ENCODE peak calls at places on chromosomes 11 and 22, in six cellular contexts. W, E, O, H, C and L are unnamed samples.

GRCh38 chr11:132540586-132540985 is 991.7 kb downstream of the OPCML start:
- DNase-seq in C (no peak), O (no peak), W (no peak), E (no peak), H (no peak), L (no peak)

GRCh38 chr22:21942407-21942895 is 10.2 kb downstream of the PPM1F start:
- DNase-seq in H (peak), O (no peak), E (peak), C (no peak), W (no peak), L (no peak)

GRCh38 chr11:66848671-66849500 is 5.6 kb downstream of the RCE1 start:
- DNase-seq in O (no peak), H (no peak), W (no peak), E (no peak), C (no peak), L (no peak)

GRCh38 chr11:2109541-2110019 is 29.6 kb downstream of the IGF2 start:
- DNase-seq in H (no peak), W (no peak), C (no peak), E (no peak), O (no peak), L (no peak)

GRCh38 chr11:14078941-14079522 is 116.5 kb downstream of the SPON1 start:
- DNase-seq in C (no peak), O (no peak), W (no peak), H (no peak), E (no peak), L (no peak)

GRCh38 chr11:45023065-45023365 is 72.3 kb upstream of the TP53I11 start:
- DNase-seq in O (no peak), H (no peak), C (no peak), W (no peak), E (no peak), L (no peak)

GRCh38 chr11:65911682-65912568 is 6.9 kb downstream of the C11orf68 start:
- DNase-seq in E (no peak), O (no peak), C (peak), W (no peak), H (peak), L (no peak)

GRCh38 chr11:9656864-9657263 is 7.0 kb upstream of the SWAP70 start:
- DNase-seq in O (no peak), C (no peak), E (no peak), H (no peak), W (no peak), L (no peak)

GRCh38 chr22:30605449-30606110 is 1.4 kb upstream of the TCN2 start:
- DNase-seq in H (peak), O (peak), W (peak), C (peak), E (no peak), L (peak)

GRCh38 chr11:17161515-17161914 is 46.3 kb downstream of the PIK3C2A start:
- DNase-seq in W (no peak), O (no peak), E (no peak), H (no peak), C (no peak), L (no peak)

GRCh38 chr22:48251629-48252028 is 1489.2 kb downstream of the TBC1D22A start:
- DNase-seq in H (no peak), W (no peak), O (no peak), E (no peak), C (no peak), L (no peak)

GRCh38 chr22:43035250-43035649 is 20.3 kb upstream of the PACSIN2 start:
- DNase-seq in H (no peak), E (no peak), C (no peak), O (no peak), W (no peak), L (no peak)

GRCh38 chr11:32809313-32809712 is 14.9 kb upstream of the CCDC73 start:
- DNase-seq in E (peak), W (peak), H (peak), O (peak), C (peak), L (peak)

GRCh38 chr11:6850526-6850925 is 5.0 kb downstream of the OR10A5 start:
- DNase-seq in O (no peak), W (no peak), H (no peak), C (no peak), E (no peak), L (no peak)

GRCh38 chr22:35705141-35705540 is 12.5 kb upstream of the APOL5 start:
- DNase-seq in O (no peak), H (peak), C (no peak), W (no peak), E (no peak), L (no peak)

GRCh38 chr22:44025171-44026065 is 1.3 kb downstream of the PARVB start:
- DNase-seq in H (no peak), E (no peak), C (no peak), W (no peak), O (no peak), L (no peak)

GRCh38 chr11:76680517-76681425 is 10.2 kb upstream of the LRRC32 start:
- DNase-seq in O (peak), H (peak), E (no peak), W (peak), C (peak), L (peak)

GRCh38 chr11:12461516-12461915 is 84.1 kb downstream of the PARVA start:
- DNase-seq in O (no peak), H (no peak), C (no peak), W (no peak), E (no peak), L (no peak)

GRCh38 chr11:126791446-126791845 is 209.1 kb downstream of the KIRREL3 start:
- DNase-seq in W (no peak), C (no peak), E (no peak), H (no peak), O (no peak), L (no peak)

GRCh38 chr11:32706985-32707736 is 87.3 kb downstream of the CCDC73 start:
- DNase-seq in E (no peak), C (no peak), W (no peak), H (peak), O (no peak), L (no peak)

GRCh38 chr11:12064954-12065280 is 45.5 kb upstream of the MICAL2 start:
- DNase-seq in O (no peak), H (no peak), C (no peak), E (no peak), W (no peak), L (no peak)

GRCh38 chr11:64372802-64373597 is 14.0 kb downstream of the RPS6KA4 start:
- DNase-seq in E (no peak), C (no peak), H (peak), W (no peak), O (no peak), L (peak)

GRCh38 chr11:17612221-17613188 is 65.4 kb downstream of the OTOG start:
- DNase-seq in H (no peak), C (no peak), O (no peak), E (no peak), W (no peak), L (no peak)

GRCh38 chr11:29333993-29334780 is 682.6 kb downstream of the KCNA4 start:
- DNase-seq in H (peak), W (no peak), O (no peak), C (no peak), E (no peak), L (no peak)

GRCh38 chr22:39478461-39478860 is 21.6 kb downstream of the MGAT3 start:
- DNase-seq in E (no peak), C (no peak), O (peak), W (no peak), H (peak), L (no peak)

GRCh38 chr11:65491614-65492386 is 7.0 kb upstream of the MALAT1 start:
- DNase-seq in C (no peak), E (peak), W (no peak), O (no peak), H (peak), L (peak)

GRCh38 chr11:68974421-68975194 is 6.2 kb downstream of the MRGPRD start:
- DNase-seq in E (no peak), O (no peak), W (no peak), H (peak), C (no peak), L (no peak)

GRCh38 chr11:62130498-62131464 is 7.0 kb downstream of the INCENP start:
- DNase-seq in E (no peak), C (no peak), H (no peak), O (no peak), W (no peak), L (no peak)

GRCh38 chr22:18965526-18966421 is 29.7 kb upstream of the PRODH start:
- DNase-seq in O (no peak), H (no peak), E (no peak), C (no peak), W (no peak), L (no peak)

GRCh38 chr11:128576555-128576954 is 10.8 kb downstream of the ETS1 start:
- DNase-seq in C (no peak), W (no peak), E (no peak), H (no peak), O (no peak), L (no peak)

GRCh38 chr11:134008593-134008992 is 51.8 kb upstream of the IGSF9B start:
- DNase-seq in W (no peak), E (no peak), C (no peak), H (no peak), O (no peak), L (no peak)

GRCh38 chr11:65655570-65656332 is 7.0 kb downstream of the RELA start:
- DNase-seq in E (no peak), C (no peak), W (no peak), H (no peak), O (no peak), L (no peak)